ENCODE peak calls at places on chromosomes 1 and 21, in eight cellular contexts. C, F, K, N, X, W, L and B are unnamed samples.
A peak's percentile ranks its signal among the peaks of the same experiment; 100 is the strongest.

GRCh38 chr1:161172776-161173376 is 4.4 kb downstream of the B4GALT3 start:
- DNase-seq in W (no peak), L (no peak), X (no peak), C (no peak), N (no peak), K (peak; percentile 93), F (no peak), B (peak; percentile 70)

GRCh38 chr1:50419192-50419906 is 3.9 kb downstream of the DMRTA2 start:
- DNase-seq in L (no peak), K (no peak), W (no peak), C (no peak), N (no peak), X (no peak), F (no peak), B (no peak)

GRCh38 chr21:28310711-28311110 is 682.0 kb downstream of the LTN1 start:
- DNase-seq in X (no peak), L (no peak), F (no peak), C (no peak), N (no peak), W (no peak), K (no peak), B (no peak)

GRCh38 chr21:44272231-44272858 is 10.6 kb upstream of the DNMT3L start:
- DNase-seq in K (no peak), W (no peak), C (no peak), F (no peak), N (no peak), X (peak; percentile 34), L (no peak), B (no peak)

GRCh38 chr1:178958491-178958890 is 67.2 kb upstream of the FAM20B start:
- DNase-seq in L (no peak), X (no peak), N (no peak), K (no peak), F (no peak), W (no peak), C (no peak), B (no peak)

GRCh38 chr21:42279341-42279871 is 35.8 kb downstream of the TFF3 start:
- DNase-seq in F (no peak), N (no peak), X (no peak), W (no peak), K (no peak), C (no peak), L (no peak), B (no peak)

GRCh38 chr1:85313888-85314696 is 37.7 kb upstream of the BCL10 start:
- DNase-seq in C (no peak), L (no peak), K (peak; percentile 87), N (no peak), W (no peak), F (no peak), X (no peak), B (peak; percentile 76)

GRCh38 chr1:207495816-207496792 is at the start of gene CR1:
- DNase-seq in F (peak; percentile 3), C (no peak), K (no peak), N (peak; percentile 76), X (peak; percentile 85), L (peak; percentile 15), W (peak; percentile 1), B (no peak)

GRCh38 chr1:96281491-96281890 is 440.1 kb upstream of the PTBP2 start:
- DNase-seq in W (no peak), F (no peak), K (no peak), N (no peak), X (no peak), C (no peak), L (no peak), B (no peak)

GRCh38 chr1:210263963-210264362 is 31.4 kb downstream of the SERTAD4 start:
- DNase-seq in N (no peak), W (no peak), L (no peak), X (no peak), F (no peak), K (no peak), C (no peak), B (no peak)

GRCh38 chr1:151909167-151910149 is at the start of gene THEM4:
- DNase-seq in F (peak; percentile 97), N (peak; percentile 98), C (peak; percentile 69), X (peak; percentile 99), K (peak; percentile 96), W (peak; percentile 86), L (peak; percentile 97), B (peak; percentile 95)

GRCh38 chr1:6860401-6860800 is 75.1 kb downstream of the CAMTA1 start:
- DNase-seq in F (no peak), X (no peak), C (no peak), N (no peak), W (no peak), K (peak; percentile 39), L (no peak), B (peak; percentile 57)

GRCh38 chr1:187948170-187948794 is 1119.5 kb downstream of the PLA2G4A start:
- DNase-seq in W (no peak), L (no peak), C (no peak), K (no peak), X (no peak), N (no peak), F (no peak), B (no peak)

GRCh38 chr1:211514030-211514754 is 22.2 kb upstream of the RD3 start:
- DNase-seq in X (peak; percentile 83), K (peak; percentile 85), F (peak; percentile 64), W (peak; percentile 40), C (peak; percentile 16), N (peak; percentile 93), L (peak; percentile 77), B (peak; percentile 88)

GRCh38 chr1:27504588-27505419 is 14.8 kb upstream of the WASF2 start:
- DNase-seq in K (peak; percentile 75), C (no peak), L (peak; percentile 82), W (no peak), X (peak; percentile 92), N (peak; percentile 57), F (no peak), B (peak; percentile 87)

GRCh38 chr1:192327997-192328396 is 11.2 kb downstream of the RGS21 start:
- DNase-seq in L (no peak), W (no peak), X (no peak), K (no peak), F (no peak), N (no peak), C (no peak), B (no peak)

GRCh38 chr1:8858888-8859706 is 19.4 kb downstream of the ENO1 start:
- DNase-seq in N (peak; percentile 61), W (no peak), X (no peak), K (peak; percentile 78), C (no peak), F (peak; percentile 23), L (no peak), B (peak; percentile 80)

GRCh38 chr1:111814642-111815041 is 58.9 kb downstream of the DDX20 start:
- DNase-seq in L (no peak), X (no peak), N (no peak), F (no peak), W (no peak), K (no peak), C (no peak), B (no peak)

GRCh38 chr1:14674030-14674429 is 75.5 kb downstream of the KAZN start:
- DNase-seq in W (no peak), X (no peak), K (no peak), C (no peak), F (no peak), L (no peak), N (no peak), B (no peak)

GRCh38 chr1:161792740-161793139 is 26.6 kb downstream of the ATF6 start:
- DNase-seq in F (no peak), X (no peak), W (no peak), C (no peak), L (no peak), K (peak; percentile 84), N (no peak), B (peak; percentile 80)

GRCh38 chr1:19723874-19724273 is 59.2 kb downstream of the HTR6 start:
- DNase-seq in W (no peak), X (no peak), N (no peak), L (no peak), K (no peak), F (no peak), C (no peak), B (no peak)

GRCh38 chr1:228337711-228338520 is 68.7 kb downstream of the TRIM11 start:
- DNase-seq in L (peak; percentile 16), X (peak; percentile 53), K (no peak), N (peak; percentile 40), W (no peak), C (no peak), F (no peak), B (no peak)

GRCh38 chr1:194024659-194025058 is 838.2 kb upstream of the B3GALT2 start:
- DNase-seq in N (no peak), X (no peak), F (no peak), K (peak; percentile 86), W (no peak), C (no peak), L (no peak), B (peak; percentile 59)

GRCh38 chr1:101102757-101103156 is 77.2 kb upstream of the DPH5 start:
- DNase-seq in N (no peak), C (no peak), W (no peak), K (no peak), F (no peak), X (no peak), L (no peak), B (no peak)

GRCh38 chr1:116157096-116157495 is 45.9 kb downstream of the MAB21L3 start:
- DNase-seq in C (no peak), W (no peak), N (no peak), F (no peak), L (no peak), X (no peak), K (no peak), B (no peak)

GRCh38 chr1:205922314-205922713 is 20.9 kb downstream of the SLC26A9 start:
- DNase-seq in W (no peak), X (no peak), L (no peak), F (no peak), K (no peak), N (peak; percentile 6), C (no peak), B (no peak)

GRCh38 chr1:241061062-241061461 is 295.9 kb downstream of the RGS7 start:
- DNase-seq in C (no peak), N (no peak), W (no peak), X (no peak), L (no peak), F (no peak), K (no peak), B (no peak)

GRCh38 chr1:34166191-34167090 is 1.4 kb upstream of the CSMD2 start:
- DNase-seq in W (no peak), F (no peak), X (no peak), K (no peak), C (no peak), L (no peak), N (no peak), B (no peak)

GRCh38 chr1:189220750-189221149 is 1256.9 kb downstream of the BRINP3 start:
- DNase-seq in X (no peak), L (no peak), N (no peak), F (no peak), W (no peak), C (no peak), K (peak; percentile 9), B (no peak)

GRCh38 chr1:165369255-165369848 is 12.8 kb upstream of the LMX1A start:
- DNase-seq in L (peak; percentile 58), F (peak; percentile 43), W (peak; percentile 31), C (no peak), K (peak; percentile 30), N (peak; percentile 65), X (peak; percentile 79), B (peak; percentile 44)

GRCh38 chr1:39540504-39541031 is 36.0 kb downstream of the PABPC4 start:
- DNase-seq in X (peak; percentile 86), W (no peak), L (no peak), F (no peak), K (peak; percentile 91), C (no peak), N (peak; percentile 70), B (peak; percentile 87)